ENCODE peak calls at places on chromosome 14, in six cellular contexts. One of them, this sample, is unnamed.

GRCh38 chr14:72123755-72124154 is 191.5 kb downstream of the RGS6 start:
- DNase-seq in germinal center: no peak
- DNase-seq in EL: no peak
- DNase-seq in cardiac muscle cell: no peak
- DNase-seq in activated naive CD4-positive, alpha-beta T cell: no peak
- DNase-seq in NK-92 treated with Interleukin-12 subunit alpha and Interleukin-12 subunit beta, amount 100 ng/mL, for 24 hours: no peak
- DNase-seq in this sample: no peak

GRCh38 chr14:89420502-89420901 is 3.5 kb upstream of the FOXN3 start:
- DNase-seq in EL: no peak
- DNase-seq in activated naive CD4-positive, alpha-beta T cell: no peak
- DNase-seq in NK-92 treated with Interleukin-12 subunit alpha and Interleukin-12 subunit beta, amount 100 ng/mL, for 24 hours: no peak
- DNase-seq in cardiac muscle cell: no peak
- DNase-seq in germinal center: no peak
- DNase-seq in this sample: no peak

GRCh38 chr14:95548328-95548929 is 13.6 kb downstream of the GLRX5 start:
- DNase-seq in NK-92 treated with Interleukin-12 subunit alpha and Interleukin-12 subunit beta, amount 100 ng/mL, for 24 hours: no peak
- DNase-seq in germinal center: no peak
- DNase-seq in cardiac muscle cell: no peak
- DNase-seq in activated naive CD4-positive, alpha-beta T cell: no peak
- DNase-seq in EL: no peak
- DNase-seq in this sample: no peak

GRCh38 chr14:99133563-99134332 is 138.2 kb downstream of the BCL11B start:
- DNase-seq in cardiac muscle cell: no peak
- DNase-seq in germinal center: no peak
- DNase-seq in EL: no peak
- DNase-seq in activated naive CD4-positive, alpha-beta T cell: no peak
- DNase-seq in NK-92 treated with Interleukin-12 subunit alpha and Interleukin-12 subunit beta, amount 100 ng/mL, for 24 hours: no peak
- DNase-seq in this sample: peak; percentile 26

GRCh38 chr14:92397140-92397815 is 74.3 kb downstream of the SLC24A4 start:
- DNase-seq in NK-92 treated with Interleukin-12 subunit alpha and Interleukin-12 subunit beta, amount 100 ng/mL, for 24 hours: no peak
- DNase-seq in EL: peak; percentile 86
- DNase-seq in germinal center: no peak
- DNase-seq in activated naive CD4-positive, alpha-beta T cell: no peak
- DNase-seq in cardiac muscle cell: no peak
- DNase-seq in this sample: no peak

GRCh38 chr14:92540472-92541048 is 27.0 kb downstream of the RIN3 start:
- DNase-seq in activated naive CD4-positive, alpha-beta T cell: no peak
- DNase-seq in germinal center: no peak
- DNase-seq in EL: peak; percentile 99
- DNase-seq in cardiac muscle cell: no peak
- DNase-seq in NK-92 treated with Interleukin-12 subunit alpha and Interleukin-12 subunit beta, amount 100 ng/mL, for 24 hours: no peak
- DNase-seq in this sample: peak; percentile 83

GRCh38 chr14:20866963-20867362 is 24.2 kb upstream of the RNASE3 start:
- DNase-seq in germinal center: no peak
- DNase-seq in cardiac muscle cell: peak; percentile 73
- DNase-seq in EL: peak; percentile 2
- DNase-seq in NK-92 treated with Interleukin-12 subunit alpha and Interleukin-12 subunit beta, amount 100 ng/mL, for 24 hours: no peak
- DNase-seq in activated naive CD4-positive, alpha-beta T cell: no peak
- DNase-seq in this sample: no peak

GRCh38 chr14:72925815-72926291 is 411 bp upstream of the DCAF4 start:
- DNase-seq in EL: no peak
- DNase-seq in cardiac muscle cell: no peak
- DNase-seq in activated naive CD4-positive, alpha-beta T cell: no peak
- DNase-seq in NK-92 treated with Interleukin-12 subunit alpha and Interleukin-12 subunit beta, amount 100 ng/mL, for 24 hours: no peak
- DNase-seq in germinal center: no peak
- DNase-seq in this sample: no peak

GRCh38 chr14:56962431-56962830 is 152.2 kb upstream of the OTX2 start:
- DNase-seq in EL: no peak
- DNase-seq in activated naive CD4-positive, alpha-beta T cell: no peak
- DNase-seq in germinal center: no peak
- DNase-seq in cardiac muscle cell: no peak
- DNase-seq in NK-92 treated with Interleukin-12 subunit alpha and Interleukin-12 subunit beta, amount 100 ng/mL, for 24 hours: no peak
- DNase-seq in this sample: no peak

GRCh38 chr14:102076793-102077759 is 9.8 kb downstream of the HSP90AA1 start:
- DNase-seq in cardiac muscle cell: no peak
- DNase-seq in EL: no peak
- DNase-seq in NK-92 treated with Interleukin-12 subunit alpha and Interleukin-12 subunit beta, amount 100 ng/mL, for 24 hours: no peak
- DNase-seq in germinal center: no peak
- DNase-seq in activated naive CD4-positive, alpha-beta T cell: no peak
- DNase-seq in this sample: no peak

GRCh38 chr14:98292191-98292590 is 979.8 kb downstream of the BCL11B start:
- DNase-seq in activated naive CD4-positive, alpha-beta T cell: no peak
- DNase-seq in EL: no peak
- DNase-seq in NK-92 treated with Interleukin-12 subunit alpha and Interleukin-12 subunit beta, amount 100 ng/mL, for 24 hours: no peak
- DNase-seq in germinal center: no peak
- DNase-seq in cardiac muscle cell: no peak
- DNase-seq in this sample: no peak

GRCh38 chr14:75452900-75453816 is 25.3 kb downstream of the JDP2 start:
- DNase-seq in EL: peak; percentile 99
- DNase-seq in NK-92 treated with Interleukin-12 subunit alpha and Interleukin-12 subunit beta, amount 100 ng/mL, for 24 hours: no peak
- DNase-seq in cardiac muscle cell: peak; percentile 79
- DNase-seq in germinal center: no peak
- DNase-seq in activated naive CD4-positive, alpha-beta T cell: no peak
- DNase-seq in this sample: peak; percentile 63

GRCh38 chr14:39731912-39732311 is 299.7 kb upstream of the FBXO33 start:
- DNase-seq in NK-92 treated with Interleukin-12 subunit alpha and Interleukin-12 subunit beta, amount 100 ng/mL, for 24 hours: no peak
- DNase-seq in EL: no peak
- DNase-seq in germinal center: no peak
- DNase-seq in cardiac muscle cell: no peak
- DNase-seq in activated naive CD4-positive, alpha-beta T cell: no peak
- DNase-seq in this sample: no peak

GRCh38 chr14:34711808-34712712 is 2.3 kb downstream of the CFL2 start:
- DNase-seq in EL: no peak
- DNase-seq in germinal center: no peak
- DNase-seq in NK-92 treated with Interleukin-12 subunit alpha and Interleukin-12 subunit beta, amount 100 ng/mL, for 24 hours: no peak
- DNase-seq in activated naive CD4-positive, alpha-beta T cell: no peak
- DNase-seq in cardiac muscle cell: no peak
- DNase-seq in this sample: no peak

GRCh38 chr14:29265852-29266251 is 499.3 kb downstream of the FOXG1 start:
- DNase-seq in cardiac muscle cell: no peak
- DNase-seq in NK-92 treated with Interleukin-12 subunit alpha and Interleukin-12 subunit beta, amount 100 ng/mL, for 24 hours: no peak
- DNase-seq in activated naive CD4-positive, alpha-beta T cell: no peak
- DNase-seq in germinal center: no peak
- DNase-seq in EL: no peak
- DNase-seq in this sample: no peak

GRCh38 chr14:80658733-80659132 is 282.8 kb downstream of the CEP128 start:
- DNase-seq in EL: no peak
- DNase-seq in germinal center: no peak
- DNase-seq in activated naive CD4-positive, alpha-beta T cell: no peak
- DNase-seq in cardiac muscle cell: no peak
- DNase-seq in NK-92 treated with Interleukin-12 subunit alpha and Interleukin-12 subunit beta, amount 100 ng/mL, for 24 hours: no peak
- DNase-seq in this sample: no peak

GRCh38 chr14:80941241-80942157 is at the start of gene CEP128:
- DNase-seq in activated naive CD4-positive, alpha-beta T cell: peak; percentile 41
- DNase-seq in EL: peak; percentile 98
- DNase-seq in NK-92 treated with Interleukin-12 subunit alpha and Interleukin-12 subunit beta, amount 100 ng/mL, for 24 hours: peak; percentile 93
- DNase-seq in germinal center: peak; percentile 65
- DNase-seq in cardiac muscle cell: peak; percentile 98
- DNase-seq in this sample: peak; percentile 97

GRCh38 chr14:94884616-94885230 is 114.8 kb upstream of the GSC start:
- DNase-seq in cardiac muscle cell: no peak
- DNase-seq in EL: no peak
- DNase-seq in germinal center: no peak
- DNase-seq in activated naive CD4-positive, alpha-beta T cell: no peak
- DNase-seq in NK-92 treated with Interleukin-12 subunit alpha and Interleukin-12 subunit beta, amount 100 ng/mL, for 24 hours: no peak
- DNase-seq in this sample: no peak

GRCh38 chr14:49424436-49425331 is 161.5 kb downstream of the RPS29 start:
- DNase-seq in germinal center: no peak
- DNase-seq in EL: no peak
- DNase-seq in cardiac muscle cell: no peak
- DNase-seq in activated naive CD4-positive, alpha-beta T cell: no peak
- DNase-seq in NK-92 treated with Interleukin-12 subunit alpha and Interleukin-12 subunit beta, amount 100 ng/mL, for 24 hours: no peak
- DNase-seq in this sample: no peak

GRCh38 chr14:60642270-60642789 is 6.9 kb downstream of the SIX1 start:
- DNase-seq in EL: no peak
- DNase-seq in germinal center: no peak
- DNase-seq in activated naive CD4-positive, alpha-beta T cell: no peak
- DNase-seq in NK-92 treated with Interleukin-12 subunit alpha and Interleukin-12 subunit beta, amount 100 ng/mL, for 24 hours: no peak
- DNase-seq in cardiac muscle cell: no peak
- DNase-seq in this sample: no peak

GRCh38 chr14:95054346-95055280 is 102.7 kb downstream of the DICER1 start:
- DNase-seq in activated naive CD4-positive, alpha-beta T cell: no peak
- DNase-seq in NK-92 treated with Interleukin-12 subunit alpha and Interleukin-12 subunit beta, amount 100 ng/mL, for 24 hours: no peak
- DNase-seq in EL: no peak
- DNase-seq in cardiac muscle cell: no peak
- DNase-seq in germinal center: no peak
- DNase-seq in this sample: no peak

GRCh38 chr14:91394105-91395081 is 23.2 kb downstream of the CCDC88C start:
- DNase-seq in EL: no peak
- DNase-seq in cardiac muscle cell: no peak
- DNase-seq in NK-92 treated with Interleukin-12 subunit alpha and Interleukin-12 subunit beta, amount 100 ng/mL, for 24 hours: no peak
- DNase-seq in germinal center: no peak
- DNase-seq in activated naive CD4-positive, alpha-beta T cell: no peak
- DNase-seq in this sample: no peak

GRCh38 chr14:20631821-20632389 is 9.6 kb downstream of the OR6S1 start:
- DNase-seq in germinal center: no peak
- DNase-seq in NK-92 treated with Interleukin-12 subunit alpha and Interleukin-12 subunit beta, amount 100 ng/mL, for 24 hours: no peak
- DNase-seq in EL: peak; percentile 77
- DNase-seq in cardiac muscle cell: peak; percentile 80
- DNase-seq in activated naive CD4-positive, alpha-beta T cell: no peak
- DNase-seq in this sample: peak; percentile 51

GRCh38 chr14:51574009-51574408 is 77.7 kb upstream of the FRMD6 start:
- DNase-seq in germinal center: no peak
- DNase-seq in cardiac muscle cell: no peak
- DNase-seq in NK-92 treated with Interleukin-12 subunit alpha and Interleukin-12 subunit beta, amount 100 ng/mL, for 24 hours: no peak
- DNase-seq in EL: no peak
- DNase-seq in activated naive CD4-positive, alpha-beta T cell: no peak
- DNase-seq in this sample: no peak

GRCh38 chr14:75880512-75880911 is 101.3 kb downstream of the TGFB3 start:
- DNase-seq in EL: no peak
- DNase-seq in activated naive CD4-positive, alpha-beta T cell: no peak
- DNase-seq in NK-92 treated with Interleukin-12 subunit alpha and Interleukin-12 subunit beta, amount 100 ng/mL, for 24 hours: no peak
- DNase-seq in germinal center: no peak
- DNase-seq in cardiac muscle cell: no peak
- DNase-seq in this sample: no peak

GRCh38 chr14:94171208-94171607 is 2.9 kb upstream of the PPP4R4 start:
- DNase-seq in NK-92 treated with Interleukin-12 subunit alpha and Interleukin-12 subunit beta, amount 100 ng/mL, for 24 hours: no peak
- DNase-seq in cardiac muscle cell: no peak
- DNase-seq in activated naive CD4-positive, alpha-beta T cell: no peak
- DNase-seq in germinal center: no peak
- DNase-seq in EL: peak; percentile 49
- DNase-seq in this sample: no peak

GRCh38 chr14:105400016-105400415 is 1.7 kb downstream of the TEX22 start:
- DNase-seq in activated naive CD4-positive, alpha-beta T cell: no peak
- DNase-seq in EL: no peak
- DNase-seq in NK-92 treated with Interleukin-12 subunit alpha and Interleukin-12 subunit beta, amount 100 ng/mL, for 24 hours: no peak
- DNase-seq in cardiac muscle cell: no peak
- DNase-seq in germinal center: no peak
- DNase-seq in this sample: no peak

GRCh38 chr14:101561145-101561896 is at the start of gene DIO3:
- DNase-seq in cardiac muscle cell: peak; percentile 93
- DNase-seq in NK-92 treated with Interleukin-12 subunit alpha and Interleukin-12 subunit beta, amount 100 ng/mL, for 24 hours: no peak
- DNase-seq in EL: no peak
- DNase-seq in germinal center: no peak
- DNase-seq in activated naive CD4-positive, alpha-beta T cell: no peak
- DNase-seq in this sample: no peak

This sample was measured in lung.